ENCODE peak calls at places on chromosomes 4 and X, in seven cellular contexts. H, K, I, N, Y, J and D are unnamed samples.

GRCh38 chrX:149114001-149114400 is 391.1 kb downstream of the IDS start:
- DNase-seq in N (no peak), J (no peak), K (no peak), H (no peak), I (no peak), Y (no peak), D (no peak)

GRCh38 chr4:95193391-95194224 is 355.2 kb downstream of the UNC5C start:
- DNase-seq in Y (peak), N (no peak), H (no peak), I (no peak), J (no peak), K (no peak), D (no peak)

GRCh38 chr4:6772223-6772928 is 10.2 kb upstream of the KIAA0232 start:
- DNase-seq in Y (no peak), J (no peak), I (no peak), K (no peak), H (no peak), N (no peak), D (peak)

GRCh38 chrX:24026403-24026801 is 584 bp downstream of the KLHL15 start:
- DNase-seq in K (no peak), J (no peak), Y (no peak), H (no peak), I (no peak), N (no peak), D (peak)

GRCh38 chr4:100299019-100299418 is 108.8 kb upstream of the DDIT4L start:
- DNase-seq in Y (no peak), H (no peak), I (peak), N (no peak), K (no peak), J (no peak), D (no peak)

GRCh38 chr4:156677136-156677535 is 294.5 kb downstream of the PDGFC start:
- DNase-seq in N (no peak), I (no peak), K (no peak), Y (no peak), J (no peak), H (no peak), D (peak)

GRCh38 chrX:136823175-136823574 is 42.4 kb upstream of the ARHGEF6 start:
- DNase-seq in H (no peak), I (no peak), J (no peak), N (no peak), K (no peak), Y (no peak), D (peak)

GRCh38 chrX:75303795-75304194 is 29.9 kb downstream of the UPRT start:
- DNase-seq in I (no peak), N (no peak), Y (no peak), K (no peak), J (no peak), H (no peak), D (peak)